ENCODE peak calls at places on chromosome 9, in eight cellular contexts. W, O, G, R, U, T, Y and C are unnamed samples.

GRCh38 chr9:133499130-133499891 is 20.4 kb upstream of the SLC2A6 start:
- DNase-seq in T (no peak), O (no peak), G (no peak), Y (no peak), W (no peak), U (no peak), R (no peak), C (no peak)

GRCh38 chr9:36985061-36985768 is 48.9 kb downstream of the PAX5 start:
- DNase-seq in U (no peak), W (no peak), G (no peak), O (no peak), T (no peak), R (no peak), Y (no peak), C (no peak)

GRCh38 chr9:135961811-135962695 is 880 bp upstream of the UBAC1 start:
- DNase-seq in W (no peak), G (no peak), O (no peak), Y (peak), R (peak), U (no peak), T (no peak), C (no peak)

GRCh38 chr9:23769307-23769935 is 56.6 kb downstream of the ELAVL2 start:
- DNase-seq in U (no peak), G (peak), Y (no peak), T (no peak), W (no peak), O (no peak), R (no peak), C (no peak)

GRCh38 chr9:136488247-136489214 is 5.7 kb upstream of the SEC16A start:
- DNase-seq in T (peak), Y (peak), G (no peak), R (peak), W (peak), O (no peak), U (peak), C (peak)

GRCh38 chr9:81522721-81523551 is 166.4 kb downstream of the TLE1 start:
- DNase-seq in Y (peak), T (no peak), R (peak), W (peak), O (no peak), U (peak), G (no peak), C (peak)

GRCh38 chr9:114287001-114287762 is 35.7 kb upstream of the ORM1 start:
- DNase-seq in R (peak), T (peak), G (no peak), Y (no peak), W (no peak), O (peak), U (no peak), C (no peak)

GRCh38 chr9:82991684-82992083 is 71.3 kb downstream of the RASEF start:
- DNase-seq in O (no peak), R (peak), W (peak), T (no peak), Y (no peak), G (no peak), U (no peak), C (no peak)

GRCh38 chr9:23821400-23822181 is 4.4 kb downstream of the ELAVL2 start:
- DNase-seq in T (peak), O (no peak), W (no peak), Y (no peak), G (no peak), R (peak), U (no peak), C (no peak)